ENCODE peak calls at places on chromosome 20, in eight cellular contexts. U, E, N, G, P, W, I and M are unnamed samples. For H3K4me1, the result is how much of the 10 kb centered on the place peaks cover.

GRCh38 chr20:6157345-6157744 is 34.5 kb upstream of the FERMT1 start:
- DNase-seq in U (no peak), E (no peak), N (peak), G (no peak), P (peak), W (no peak), I (no peak), M (no peak)

GRCh38 chr20:57584768-57585461 is 24.0 kb downstream of the PCK1 start:
- DNase-seq in U (no peak), E (no peak), N (no peak), G (no peak), P (no peak), W (no peak), I (no peak), M (no peak)

GRCh38 chr20:6381887-6382286 is 259.1 kb upstream of the FERMT1 start:
- DNase-seq in U (no peak), E (no peak), N (peak), G (no peak), P (peak), W (no peak), I (peak), M (no peak)

GRCh38 chr20:57666106-57666833 is 43.5 kb downstream of the PMEPA1 start:
- DNase-seq in U (peak), E (no peak), N (no peak), G (no peak), P (no peak), W (no peak), I (no peak), M (no peak)

GRCh38 chr20:23444859-23445258 is 5.4 kb downstream of the CSTL1 start:
- DNase-seq in U (no peak), E (no peak), N (no peak), G (no peak), P (no peak), W (no peak), I (no peak), M (no peak)

GRCh38 chr20:44701116-44701865 is 13.9 kb upstream of the CCN5 start:
- DNase-seq in U (peak), E (no peak), N (no peak), G (no peak), P (no peak), W (peak), I (peak), M (no peak)

GRCh38 chr20:57393321-57394086 is 2.3 kb downstream of the RBM38 start:
- DNase-seq in U (peak), E (no peak), N (no peak), G (no peak), P (no peak), W (no peak), I (no peak), M (no peak)

GRCh38 chr20:43913291-43914025 is 1.2 kb upstream of the TOX2 start:
- DNase-seq in U (no peak), E (no peak), N (no peak), G (no peak), P (no peak), W (peak), I (no peak), M (no peak)

GRCh38 chr20:59820204-59821041 is 113.0 kb downstream of the SYCP2 start:
- DNase-seq in U (peak), E (no peak), N (no peak), G (no peak), P (no peak), W (no peak), I (no peak), M (peak)

GRCh38 chr20:4507288-4507719 is 214.4 kb upstream of the PRND start:
- DNase-seq in U (no peak), E (no peak), N (no peak), G (no peak), P (peak), W (no peak), I (no peak), M (peak)

GRCh38 chr20:43375586-43375985 is 82.1 kb upstream of the SRSF6 start:
- DNase-seq in U (no peak), E (no peak), N (no peak), G (no peak), P (no peak), W (no peak), I (no peak), M (no peak)

GRCh38 chr20:53832499-53832898 is 237.9 kb downstream of the BCAS1 start:
- DNase-seq in U (no peak), E (no peak), N (no peak), G (no peak), P (no peak), W (no peak), I (no peak), M (no peak)
- H3K4me1 ChIP-seq in U (under half), E (under half), N (under half), G (half or more), P (under half), W (under half), I (under half), M (under half)

GRCh38 chr20:48394415-48395081 is 433.3 kb downstream of the PREX1 start:
- DNase-seq in U (no peak), E (no peak), N (no peak), G (no peak), P (no peak), W (no peak), I (no peak), M (no peak)

GRCh38 chr20:48397689-48398005 is 430.2 kb downstream of the PREX1 start:
- DNase-seq in U (peak), E (no peak), N (no peak), G (no peak), P (no peak), W (no peak), I (no peak), M (no peak)

GRCh38 chr20:48400009-48400408 is 427.8 kb downstream of the PREX1 start:
- DNase-seq in U (no peak), E (no peak), N (no peak), G (no peak), P (no peak), W (no peak), I (no peak), M (no peak)

GRCh38 chr20:48401359-48401758 is 426.4 kb downstream of the PREX1 start:
- DNase-seq in U (peak), E (no peak), N (no peak), G (no peak), P (no peak), W (no peak), I (no peak), M (no peak)

GRCh38 chr20:48398506-48399449 is 429.0 kb downstream of the PREX1 start:
- DNase-seq in U (no peak), E (no peak), N (no peak), G (no peak), P (peak), W (no peak), I (no peak), M (no peak)
- H3K4me1 ChIP-seq in U (under half), E (under half), N (under half), G (under half), P (under half), W (under half), I (under half), M (under half)

DNA sequence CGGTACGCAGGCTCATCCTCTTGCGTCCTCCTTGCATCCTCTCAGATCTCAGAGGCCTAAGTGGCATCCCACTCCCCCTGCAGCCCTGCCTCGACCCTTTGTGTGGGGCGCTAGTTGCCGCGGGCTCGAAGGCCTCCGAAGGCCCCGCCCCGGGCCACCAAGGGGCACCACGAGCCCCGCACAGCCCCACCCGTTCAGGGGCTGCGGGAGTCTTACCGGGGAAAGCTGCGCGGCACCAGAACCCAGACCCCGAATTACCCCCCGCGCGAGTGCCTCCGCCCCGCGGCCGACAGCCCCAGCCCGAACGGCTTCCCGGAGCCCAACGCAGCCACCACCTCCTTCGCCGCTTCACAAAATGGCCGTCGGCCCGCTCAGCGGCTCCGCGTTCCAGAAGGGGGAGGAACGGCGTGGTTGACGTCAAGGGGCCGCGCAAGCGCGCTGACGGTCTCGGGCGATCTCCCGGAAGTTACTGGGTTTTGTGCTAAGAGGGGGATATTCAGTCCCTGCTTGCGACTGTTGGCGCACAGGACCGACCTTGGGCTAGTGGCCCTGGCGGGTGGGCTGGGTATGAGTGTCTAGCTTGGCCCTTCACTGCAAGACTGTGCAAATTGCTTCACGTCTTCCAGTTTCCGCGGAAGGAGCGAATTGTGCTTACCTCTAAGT is at the start of the genes CPNE1 and RBM12:
- DNase-seq in U (peak), E (peak), N (peak), G (peak), P (peak), W (peak), I (peak), M (peak)
- H3K4me1 ChIP-seq in U (under half), E (under half), N (under half), G (under half), P (under half), W (under half), I (under half), M (under half)

DNA sequence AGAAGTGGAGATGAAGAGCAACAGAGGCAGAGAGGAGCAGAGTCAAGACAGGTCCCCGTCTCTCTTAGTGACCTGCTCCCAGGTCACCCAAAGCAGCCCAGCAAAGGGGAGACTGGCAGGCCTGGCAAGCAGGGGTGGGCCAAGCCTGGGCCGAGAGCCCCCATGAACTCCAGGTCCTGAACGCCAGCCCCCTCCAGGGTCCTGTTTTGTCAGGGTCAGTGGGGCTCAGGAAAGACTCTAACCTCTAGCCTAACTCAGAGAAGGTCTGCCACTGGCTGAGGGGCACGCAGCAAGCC is 1.2 kb downstream of the NECAB3 start:
- DNase-seq in U (no peak), E (no peak), N (no peak), G (no peak), P (no peak), W (no peak), I (no peak), M (no peak)
- H3K4me1 ChIP-seq in U (under half), E (under half), N (under half), G (under half), P (under half), W (under half), I (under half), M (under half)

GRCh38 chr20:2102585-2103453 is 1.2 kb downstream of the STK35 start:
- DNase-seq in U (peak), E (peak), N (no peak), G (peak), P (peak), W (peak), I (peak), M (peak)
- H3K4me1 ChIP-seq in U (under half), E (under half), N (under half), G (half or more), P (under half), W (under half), I (under half), M (under half)

DNA sequence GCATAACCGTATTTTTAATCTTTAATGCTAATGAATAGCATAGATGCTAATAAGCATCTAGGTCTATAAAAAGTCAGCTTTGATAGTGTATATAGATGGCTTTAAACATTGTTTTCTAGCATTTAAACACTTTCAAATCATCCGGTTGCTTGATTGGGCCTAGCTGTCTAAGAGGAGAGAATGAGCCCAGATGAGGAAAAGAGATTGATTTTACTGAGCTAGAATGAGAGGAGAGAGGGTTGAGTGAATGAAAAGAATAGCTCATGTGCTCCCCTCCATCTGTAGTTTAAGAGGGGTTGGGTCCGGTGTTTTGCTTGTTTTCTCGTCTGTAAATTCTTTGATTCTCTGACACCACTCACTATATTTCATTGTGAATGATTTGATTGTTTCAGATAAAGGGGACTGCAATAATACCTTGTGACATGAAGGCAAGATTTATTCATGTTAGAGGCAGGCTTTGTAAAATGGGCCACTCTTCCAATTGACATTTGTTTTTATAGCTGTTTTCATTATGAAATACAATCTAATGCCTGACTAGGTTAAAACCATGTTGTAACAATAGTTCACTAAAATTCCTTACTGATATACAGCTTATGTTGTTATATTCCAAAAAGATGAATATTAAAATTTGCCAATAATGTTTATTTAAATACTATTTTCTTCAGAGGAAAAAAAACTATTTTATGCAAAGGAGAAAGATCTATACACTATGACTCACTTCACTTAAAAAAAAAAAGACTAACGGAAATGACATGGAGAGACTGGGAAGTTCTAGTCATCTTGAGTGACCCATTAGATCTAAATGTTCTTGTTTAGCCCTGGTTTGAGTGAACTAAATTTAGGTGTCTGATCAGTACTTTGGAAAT is 3.2 kb downstream of the PTPN1 start:
- DNase-seq in U (no peak), E (no peak), N (no peak), G (no peak), P (no peak), W (no peak), I (no peak), M (no peak)
- H3K4me1 ChIP-seq in U (under half), E (under half), N (under half), G (half or more), P (under half), W (under half), I (under half), M (half or more)

GRCh38 chr20:2142649-2143048 is 41.0 kb downstream of the STK35 start:
- DNase-seq in U (no peak), E (no peak), N (no peak), G (no peak), P (no peak), W (no peak), I (no peak), M (no peak)
- H3K4me1 ChIP-seq in U (under half), E (under half), N (under half), G (under half), P (under half), W (under half), I (under half), M (under half)